ENCODE peak calls at places on chromosomes 5 and 9, in ten cellular contexts. C is GM19239; M is HS-27A; D is RPMI7951; Z is hypothalamus; N is activated CD4-positive, alpha-beta T cell treated with anti-CD3 and anti-CD28 coated beads for 48 hours; A is coronary artery; W is hippocampal formation; H is AML-193; G is WTC11. X is an unnamed sample.

GRCh38 chr5:180436936-180437335 is 57.2 kb upstream of the CNOT6 start:
- DNase-seq in C (no peak), M (no peak), D (no peak), Z (no peak), N (no peak), A (no peak), W (no peak), H (no peak), G (no peak), X (no peak)

GRCh38 chr9:95565982-95566381 is 49.2 kb upstream of the PTCH1 start:
- DNase-seq in C (no peak), M (no peak), D (no peak), Z (no peak), N (no peak), A (no peak), W (no peak), H (no peak), G (no peak), X (no peak)

GRCh38 chr9:38003230-38003629 is 65.8 kb downstream of the SHB start:
- DNase-seq in C (no peak), M (no peak), D (no peak), Z (no peak), N (no peak), A (no peak), W (no peak), H (no peak), G (no peak), X (no peak)

GRCh38 chr9:127518091-127518856 is 67.0 kb downstream of the LRSAM1 start:
- DNase-seq in C (no peak), M (no peak), D (no peak), Z (no peak), N (no peak), A (peak), W (no peak), H (no peak), G (no peak), X (no peak)

GRCh38 chr5:141947366-141947765 is 10.6 kb downstream of the PCDH12 start:
- DNase-seq in C (no peak), M (no peak), D (no peak), Z (no peak), N (no peak), A (no peak), W (no peak), H (no peak), G (no peak), X (no peak)

GRCh38 chr5:33153891-33154290 is 286.9 kb upstream of the TARS1 start:
- DNase-seq in C (no peak), M (no peak), D (peak), Z (no peak), N (no peak), A (no peak), W (no peak), H (no peak), G (no peak), X (no peak)

GRCh38 chr5:80920333-80920732 is 39.8 kb upstream of the RASGRF2 start:
- DNase-seq in C (no peak), M (no peak), D (no peak), Z (no peak), N (no peak), A (no peak), W (no peak), H (no peak), G (no peak), X (no peak)

GRCh38 chr5:116658141-116658540 is 83.5 kb upstream of the SEMA6A start:
- DNase-seq in C (no peak), M (no peak), D (no peak), Z (no peak), N (no peak), A (no peak), W (no peak), H (no peak), G (no peak), X (no peak)

GRCh38 chr5:36790847-36791246 is 85.7 kb upstream of the NIPBL start:
- DNase-seq in C (no peak), M (no peak), D (no peak), Z (no peak), N (no peak), A (no peak), W (no peak), H (no peak), G (no peak), X (no peak)

GRCh38 chr9:79583957-79584654 is 12.3 kb downstream of the TLE4 start:
- DNase-seq in C (no peak), M (no peak), D (no peak), Z (no peak), N (peak), A (no peak), W (no peak), H (peak), G (no peak), X (no peak)

GRCh38 chr5:13356226-13356625 is 588.3 kb downstream of the DNAH5 start:
- DNase-seq in C (no peak), M (no peak), D (no peak), Z (no peak), N (no peak), A (no peak), W (no peak), H (no peak), G (no peak), X (no peak)

GRCh38 chr5:172830876-172831662 is 3.0 kb upstream of the ERGIC1 start:
- DNase-seq in C (no peak), M (no peak), D (peak), Z (no peak), N (no peak), A (peak), W (no peak), H (peak), G (no peak), X (no peak)

GRCh38 chr5:16013334-16014065 is 166.1 kb downstream of the MARCHF11 start:
- DNase-seq in C (no peak), M (no peak), D (no peak), Z (no peak), N (no peak), A (no peak), W (no peak), H (no peak), G (no peak), X (no peak)

GRCh38 chr5:77871946-77872345 is 95.8 kb upstream of the TBCA start:
- DNase-seq in C (no peak), M (no peak), D (no peak), Z (no peak), N (no peak), A (no peak), W (no peak), H (no peak), G (no peak), X (no peak)

GRCh38 chr9:93467462-93467861 is 14.1 kb upstream of the FAM120AOS start:
- DNase-seq in C (no peak), M (no peak), D (no peak), Z (no peak), N (no peak), A (no peak), W (no peak), H (no peak), G (no peak), X (no peak)

GRCh38 chr9:106127771-106128170 is 433.4 kb downstream of the TMEM38B start:
- DNase-seq in C (no peak), M (no peak), D (peak), Z (no peak), N (no peak), A (no peak), W (no peak), H (no peak), G (no peak), X (no peak)

GRCh38 chr5:80069251-80069650 is 34.1 kb downstream of the THBS4 start:
- DNase-seq in C (no peak), M (no peak), D (no peak), Z (no peak), N (no peak), A (no peak), W (no peak), H (peak), G (no peak), X (no peak)

GRCh38 chr9:108270041-108270440 is 585.7 kb downstream of the ACTL7B start:
- DNase-seq in C (no peak), M (peak), D (peak), Z (no peak), N (no peak), A (no peak), W (no peak), H (no peak), G (peak), X (no peak)

GRCh38 chr5:138469540-138470321 is 4.5 kb downstream of the EGR1 start:
- DNase-seq in C (no peak), M (no peak), D (no peak), Z (no peak), N (no peak), A (no peak), W (no peak), H (no peak), G (no peak), X (no peak)

GRCh38 chr9:129052592-129052991 is 16.2 kb downstream of the MIGA2 start:
- DNase-seq in C (no peak), M (no peak), D (no peak), Z (no peak), N (no peak), A (no peak), W (no peak), H (no peak), G (no peak), X (no peak)

GRCh38 chr5:88833371-88834107 is 49.4 kb downstream of the MEF2C start:
- DNase-seq in C (no peak), M (no peak), D (peak), Z (no peak), N (peak), A (peak), W (peak), H (no peak), G (no peak), X (no peak)

GRCh38 chr9:103397868-103398600 is 402.9 kb downstream of the CYLC2 start:
- DNase-seq in C (peak), M (no peak), D (peak), Z (no peak), N (peak), A (no peak), W (peak), H (peak), G (peak), X (peak)

GRCh38 chr5:124790895-124791732 is 44.7 kb upstream of the ZNF608 start:
- DNase-seq in C (no peak), M (peak), D (peak), Z (no peak), N (no peak), A (no peak), W (no peak), H (no peak), G (no peak), X (no peak)

GRCh38 chr9:88988796-88989641 is 2.2 kb upstream of the S1PR3 start:
- DNase-seq in C (no peak), M (no peak), D (peak), Z (no peak), N (no peak), A (peak), W (no peak), H (peak), G (no peak), X (no peak)

GRCh38 chr5:144774247-144774646 is 603.6 kb downstream of the KCTD16 start:
- DNase-seq in C (no peak), M (no peak), D (no peak), Z (no peak), N (no peak), A (no peak), W (no peak), H (no peak), G (no peak), X (no peak)